ENCODE peak calls at places on chromosomes 6 and 20, in six cellular contexts. R is ovary, M is PC-3, A is kidney epithelial cell, O is psoas muscle, G is bronchial epithelial cell. Q is an unnamed sample. For H3K27me3 and H3K36me3, the result is how much of the 10 kb centered on the place peaks cover.

GRCh38 chr6:158870418-158870957 is 51.3 kb upstream of the EZR start:
- DNase-seq in R (no peak), M (no peak), A (no peak), O (no peak), G (no peak), Q (no peak)

GRCh38 chr6:42898891-42899361 is 16.9 kb upstream of the PTCRA start:
- DNase-seq in R (peak), M (peak), A (no peak), O (peak), G (peak), Q (peak)

GRCh38 chr6:13413466-13413862 is 73.9 kb downstream of the GFOD1 start:
- DNase-seq in R (no peak), M (no peak), A (no peak), O (no peak), G (no peak), Q (no peak)

GRCh38 chr6:46947497-46947896 is 25.8 kb upstream of the ADGRF5 start:
- DNase-seq in R (no peak), M (no peak), A (no peak), O (no peak), G (no peak), Q (no peak)

GRCh38 chr6:156262014-156262413 is 515.2 kb upstream of the ARID1B start:
- DNase-seq in R (no peak), M (peak), A (no peak), O (no peak), G (peak), Q (no peak)

GRCh38 chr20:57851025-57851682 is 141.3 kb upstream of the PMEPA1 start:
- DNase-seq in R (no peak), M (no peak), A (no peak), O (no peak), G (no peak), Q (no peak)

GRCh38 chr20:44176833-44177533 is 10.0 kb downstream of the JPH2 start:
- DNase-seq in R (no peak), M (peak), A (no peak), O (peak), G (no peak), Q (no peak)

GRCh38 chr6:122719176-122719575 is 60.3 kb upstream of the FABP7 start:
- DNase-seq in R (no peak), M (no peak), A (no peak), O (no peak), G (no peak), Q (no peak)

GRCh38 chr20:48584391-48585249 is 243.2 kb downstream of the PREX1 start:
- DNase-seq in R (no peak), M (no peak), A (no peak), O (no peak), G (no peak), Q (no peak)

GRCh38 chr6:30646450-30647038 is 389 bp upstream of the C6orf136 start:
- DNase-seq in R (peak), M (no peak), A (no peak), O (peak), G (peak), Q (peak)

GRCh38 chr6:157434349-157435016 is 53.5 kb downstream of the ZDHHC14 start:
- DNase-seq in R (peak), M (peak), A (no peak), O (peak), G (no peak), Q (no peak)

GRCh38 chr6:149938571-149939462 is 3.0 kb upstream of the ULBP2 start:
- DNase-seq in R (peak), M (peak), A (no peak), O (no peak), G (no peak), Q (peak)

GRCh38 chr20:3311623-3312022 is 72.6 kb upstream of the SLC4A11 start:
- DNase-seq in R (no peak), M (no peak), A (no peak), O (no peak), G (no peak), Q (no peak)

GRCh38 chr20:54148947-54149764 is 24.6 kb downstream of the CYP24A1 start:
- DNase-seq in R (no peak), M (peak), A (no peak), O (no peak), G (peak), Q (no peak)

GRCh38 chr6:129801909-129802308 is 59.2 kb downstream of the TMEM244 start:
- DNase-seq in R (no peak), M (peak), A (no peak), O (no peak), G (peak), Q (no peak)

GRCh38 chr6:42100029-42100901 is 42.2 kb downstream of the C6orf132 start:
- DNase-seq in R (no peak), M (peak), A (no peak), O (no peak), G (peak), Q (no peak)

GRCh38 chr6:90502866-90503407 is 83.9 kb downstream of the MAP3K7 start:
- DNase-seq in R (no peak), M (no peak), A (no peak), O (no peak), G (no peak), Q (peak)

GRCh38 chr6:37517411-37517812 is 17.7 kb upstream of the CCDC167 start:
- DNase-seq in R (no peak), M (no peak), A (no peak), O (no peak), G (no peak), Q (no peak)

GRCh38 chr20:19859444-19859843 is 101.4 kb downstream of the RIN2 start:
- DNase-seq in R (no peak), M (no peak), A (no peak), O (no peak), G (no peak), Q (no peak)

GRCh38 chr20:18615020-18615652 is 27.3 kb downstream of the DTD1 start:
- DNase-seq in R (no peak), M (no peak), A (no peak), O (no peak), G (no peak), Q (no peak)

GRCh38 chr6:129390900-129391299 is 319.1 kb downstream of the ARHGAP18 start:
- DNase-seq in R (no peak), M (no peak), A (no peak), O (no peak), G (no peak), Q (no peak)

GRCh38 chr6:56222509-56222908 is 24.9 kb downstream of the COL21A1 start:
- DNase-seq in R (no peak), M (peak), A (no peak), O (no peak), G (no peak), Q (no peak)

GRCh38 chr20:34750484-34750883 is 46.3 kb downstream of the TP53INP2 start:
- DNase-seq in R (no peak), M (no peak), A (no peak), O (no peak), G (no peak), Q (no peak)

GRCh38 chr6:129890164-129890563 is 29.0 kb upstream of the TMEM244 start:
- DNase-seq in R (no peak), M (peak), A (peak), O (no peak), G (peak), Q (no peak)

GRCh38 chr20:62543470-62544302 is 67.9 kb upstream of the GATA5 start:
- DNase-seq in R (no peak), M (no peak), A (no peak), O (no peak), G (no peak), Q (no peak)
- H3K27me3 ChIP-seq in R (under half), M (under half), A (half or more), O (under half), G (under half), Q (under half)

GRCh38 chr20:1657556-1658334 is at the start of gene SIRPG:
- DNase-seq in R (no peak), M (no peak), A (no peak), O (no peak), G (no peak), Q (no peak)
- H3K4me3 ChIP-seq in R (no peak), M (no peak), A (no peak), O (no peak), G (no peak), Q (no peak)

GRCh38 chr6:167918507-167919278 is 78.8 kb upstream of the KIF25 start:
- DNase-seq in R (no peak), M (no peak), A (no peak), O (no peak), G (no peak), Q (no peak)
- H3K36me3 ChIP-seq in R (under half), M (under half), A (under half), O (half or more), G (under half), Q (under half)

GRCh38 chr20:32920530-32921298 is 62.0 kb downstream of the EFCAB8 start:
- DNase-seq in R (no peak), M (no peak), A (no peak), O (no peak), G (no peak), Q (peak)

GRCh38 chr20:32920066-32920465 is 61.3 kb downstream of the EFCAB8 start:
- DNase-seq in R (no peak), M (no peak), A (no peak), O (no peak), G (no peak), Q (peak)

GRCh38 chr20:32917191-32917950 is 58.6 kb downstream of the EFCAB8 start:
- DNase-seq in R (no peak), M (no peak), A (no peak), O (no peak), G (no peak), Q (no peak)

GRCh38 chr20:32918751-32919150 is 60.0 kb downstream of the EFCAB8 start:
- DNase-seq in R (no peak), M (no peak), A (no peak), O (no peak), G (no peak), Q (peak)

GRCh38 chr20:32918296-32918695 is 59.6 kb downstream of the EFCAB8 start:
- DNase-seq in R (no peak), M (no peak), A (no peak), O (no peak), G (no peak), Q (peak)
- H3K27me3 ChIP-seq in R (under half), M (under half), A (under half), O (under half), G (under half), Q (under half)